ENCODE peak calls at places on chromosomes 13 and 19, in four cellular contexts. W, R, I and G are unnamed samples.

GRCh38 chr19:6586056-6586455 is 4.9 kb downstream of the CD70 start:
- DNase-seq in W (no peak), R (no peak), I (no peak), G (no peak)

GRCh38 chr13:95154441-95154886 is 146.8 kb downstream of the ABCC4 start:
- DNase-seq in W (peak; percentile 15), R (no peak), I (no peak), G (peak; percentile 12)

GRCh38 chr19:14006766-14007562 is 844 bp upstream of the RFX1 start:
- DNase-seq in W (no peak), R (no peak), I (no peak), G (no peak)

GRCh38 chr13:27792393-27793218 is at the start of gene GSX1:
- DNase-seq in W (peak; percentile 77), R (peak; percentile 26), I (peak; percentile 25), G (peak; percentile 75)

GRCh38 chr19:17778621-17779280 is 16.2 kb upstream of the B3GNT3 start:
- DNase-seq in W (no peak), R (no peak), I (no peak), G (no peak)

GRCh38 chr19:48835734-48836088 is 580 bp downstream of the HSD17B14 start:
- DNase-seq in W (peak; percentile 89), R (peak; percentile 81), I (peak; percentile 77), G (peak; percentile 83)

GRCh38 chr13:30567072-30567471 is 50.6 kb upstream of the USPL1 start:
- DNase-seq in W (no peak), R (no peak), I (no peak), G (no peak)

GRCh38 chr19:50817941-50818858 is 5.4 kb downstream of the KLK1 start:
- DNase-seq in W (peak; percentile 24), R (no peak), I (no peak), G (peak; percentile 41)

GRCh38 chr19:35045667-35046300 is 4.3 kb downstream of the HPN start:
- DNase-seq in W (peak; percentile 51), R (no peak), I (peak; percentile 37), G (peak; percentile 71)

GRCh38 chr19:13117772-13118423 is at the start of gene NACC1:
- DNase-seq in W (peak; percentile 92), R (peak; percentile 89), I (peak; percentile 47), G (peak; percentile 98)

GRCh38 chr13:113273856-113274590 is 23.0 kb upstream of the LAMP1 start:
- DNase-seq in W (peak; percentile 55), R (no peak), I (no peak), G (peak; percentile 48)

GRCh38 chr13:23350009-23350408 is 83.5 kb downstream of the SACS start:
- DNase-seq in W (no peak), R (no peak), I (no peak), G (peak; percentile 10)

GRCh38 chr13:111491659-111492058 is 171.2 kb downstream of the TEX29 start:
- DNase-seq in W (no peak), R (no peak), I (no peak), G (no peak)

GRCh38 chr19:996051-996838 is 4.0 kb upstream of the GRIN3B start:
- DNase-seq in W (peak; percentile 61), R (peak; percentile 84), I (no peak), G (peak; percentile 58)

GRCh38 chr19:1244693-1245451 is 3.3 kb downstream of the ATP5F1D start:
- DNase-seq in W (no peak), R (no peak), I (no peak), G (no peak)

GRCh38 chr13:24228852-24229458 is 68.4 kb downstream of the SPATA13 start:
- DNase-seq in W (peak; percentile 85), R (no peak), I (peak; percentile 36), G (peak; percentile 69)

GRCh38 chr13:67148219-67148583 is 81.9 kb downstream of the PCDH9 start:
- DNase-seq in W (peak; percentile 61), R (no peak), I (no peak), G (peak; percentile 32)

GRCh38 chr19:35712910-35713845 is 4.6 kb upstream of the KMT2B start:
- DNase-seq in W (no peak), R (no peak), I (no peak), G (no peak)

GRCh38 chr19:44585371-44586141 is 27.8 kb upstream of the IGSF23 start:
- DNase-seq in W (peak; percentile 60), R (no peak), I (no peak), G (peak; percentile 24)